ENCODE peak calls at places on chromosomes 12 and 14, in four cellular contexts. One of them, this sample, is unnamed.

GRCh38 chr14:89955022-89955414 is 488 bp upstream of the EFCAB11 start:
- DNase-seq in H1: no peak
- DNase-seq in HepG2: no peak
- DNase-seq in GM12878: no peak
- DNase-seq in this sample: no peak

GRCh38 chr12:123889848-123890535 is 82.6 kb downstream of the CCDC92 start:
- DNase-seq in H1: no peak
- DNase-seq in HepG2: no peak
- DNase-seq in GM12878: no peak
- DNase-seq in this sample: no peak

GRCh38 chr12:88884600-88884999 is 304.3 kb upstream of the KITLG start:
- DNase-seq in H1: no peak
- DNase-seq in HepG2: no peak
- DNase-seq in GM12878: peak; percentile 23
- DNase-seq in this sample: no peak

GRCh38 chr12:45291518-45291917 is 75.6 kb downstream of the ANO6 start:
- DNase-seq in H1: no peak
- DNase-seq in HepG2: no peak
- DNase-seq in GM12878: no peak
- DNase-seq in this sample: no peak

GRCh38 chr14:70698288-70698687 is 56.6 kb downstream of the TTC9 start:
- DNase-seq in H1: no peak
- DNase-seq in HepG2: peak; percentile 29
- DNase-seq in GM12878: no peak
- DNase-seq in this sample: no peak

GRCh38 chr12:6605425-6606330 is 1.5 kb downstream of the CHD4 start:
- DNase-seq in H1: peak; percentile 63
- DNase-seq in HepG2: no peak
- DNase-seq in GM12878: no peak
- DNase-seq in this sample: peak; percentile 45

GRCh38 chr12:29346764-29347421 is 34.1 kb downstream of the ERGIC2 start:
- DNase-seq in H1: no peak
- DNase-seq in HepG2: no peak
- DNase-seq in GM12878: no peak
- DNase-seq in this sample: no peak

GRCh38 chr14:88993946-88994345 is 169.5 kb downstream of the TTC8 start:
- DNase-seq in H1: no peak
- DNase-seq in HepG2: no peak
- DNase-seq in GM12878: no peak
- DNase-seq in this sample: no peak

GRCh38 chr12:27013606-27014084 is 539 bp downstream of the TM7SF3 start:
- DNase-seq in H1: no peak
- DNase-seq in HepG2: no peak
- DNase-seq in GM12878: no peak
- DNase-seq in this sample: no peak

GRCh38 chr14:76309572-76310551 is 66.1 kb upstream of the ESRRB start:
- DNase-seq in H1: peak; percentile 59
- DNase-seq in HepG2: no peak
- DNase-seq in GM12878: no peak
- DNase-seq in this sample: no peak

GRCh38 chr14:102282751-102283465 is 22.1 kb downstream of the MOK start:
- DNase-seq in H1: no peak
- DNase-seq in HepG2: no peak
- DNase-seq in GM12878: no peak
- DNase-seq in this sample: no peak

GRCh38 chr14:105383083-105383730 is 15.1 kb upstream of the TEX22 start:
- DNase-seq in H1: no peak
- DNase-seq in HepG2: no peak
- DNase-seq in GM12878: no peak
- DNase-seq in this sample: no peak

GRCh38 chr12:3751151-3752095 is 1.5 kb downstream of the CRACR2A start:
- DNase-seq in H1: peak; percentile 13
- DNase-seq in HepG2: no peak
- DNase-seq in GM12878: no peak
- DNase-seq in this sample: no peak

GRCh38 chr12:47458273-47458672 is 247.6 kb downstream of the RPAP3 start:
- DNase-seq in H1: no peak
- DNase-seq in HepG2: peak; percentile 73
- DNase-seq in GM12878: no peak
- DNase-seq in this sample: no peak

GRCh38 chr12:55965941-55966407 is at the start of gene PMEL:
- DNase-seq in H1: peak; percentile 64
- DNase-seq in HepG2: no peak
- DNase-seq in GM12878: no peak
- DNase-seq in this sample: peak; percentile 55

GRCh38 chr12:12195516-12195915 is 71.3 kb downstream of the LRP6 start:
- DNase-seq in H1: no peak
- DNase-seq in HepG2: no peak
- DNase-seq in GM12878: no peak
- DNase-seq in this sample: no peak

GRCh38 chr12:70983692-70984091 is 63.2 kb upstream of the PTPRR start:
- DNase-seq in H1: no peak
- DNase-seq in HepG2: no peak
- DNase-seq in GM12878: no peak
- DNase-seq in this sample: no peak

GRCh38 chr14:51462182-51462581 is 189.5 kb upstream of the FRMD6 start:
- DNase-seq in H1: no peak
- DNase-seq in HepG2: no peak
- DNase-seq in GM12878: no peak
- DNase-seq in this sample: no peak

GRCh38 chr12:53298154-53298553 is 1.3 kb upstream of the MYG1 start:
- DNase-seq in H1: no peak
- DNase-seq in HepG2: no peak
- DNase-seq in GM12878: no peak
- DNase-seq in this sample: no peak

GRCh38 chr12:12158858-12159257 is 88.1 kb downstream of the BCL2L14 start:
- DNase-seq in H1: no peak
- DNase-seq in HepG2: no peak
- DNase-seq in GM12878: no peak
- DNase-seq in this sample: no peak

GRCh38 chr12:18998343-18999270 is 130.9 kb upstream of the PLEKHA5 start:
- DNase-seq in H1: no peak
- DNase-seq in HepG2: no peak
- DNase-seq in GM12878: no peak
- DNase-seq in this sample: peak; percentile 50

GRCh38 chr14:67071506-67071905 is 117.7 kb upstream of the GARIN2 start:
- DNase-seq in H1: no peak
- DNase-seq in HepG2: no peak
- DNase-seq in GM12878: no peak
- DNase-seq in this sample: no peak

GRCh38 chr14:92215579-92215978 is 93.8 kb downstream of the CPSF2 start:
- DNase-seq in H1: no peak
- DNase-seq in HepG2: no peak
- DNase-seq in GM12878: no peak
- DNase-seq in this sample: no peak

GRCh38 chr12:62659457-62660295 is 193.1 kb downstream of the MON2 start:
- DNase-seq in H1: peak; percentile 56
- DNase-seq in HepG2: no peak
- DNase-seq in GM12878: no peak
- DNase-seq in this sample: no peak

GRCh38 chr12:122013792-122014590 is 7.7 kb upstream of the BCL7A start:
- DNase-seq in H1: no peak
- DNase-seq in HepG2: no peak
- DNase-seq in GM12878: no peak
- DNase-seq in this sample: no peak

GRCh38 chr12:57836442-57837375 is 9.8 kb downstream of the CTDSP2 start:
- DNase-seq in H1: no peak
- DNase-seq in HepG2: no peak
- DNase-seq in GM12878: no peak
- DNase-seq in this sample: no peak

GRCh38 chr14:50335989-50336391 is 23.9 kb downstream of the DMAC2L start:
- DNase-seq in H1: no peak
- DNase-seq in HepG2: no peak
- DNase-seq in GM12878: no peak
- DNase-seq in this sample: peak; percentile 80

GRCh38 chr12:132386926-132387497 is 57.6 kb upstream of the GALNT9 start:
- DNase-seq in H1: no peak
- DNase-seq in HepG2: no peak
- DNase-seq in GM12878: no peak
- DNase-seq in this sample: no peak

GRCh38 chr12:77847665-77848431 is 17.2 kb downstream of the NAV3 start:
- DNase-seq in H1: no peak
- DNase-seq in HepG2: no peak
- DNase-seq in GM12878: peak; percentile 26
- DNase-seq in this sample: no peak

GRCh38 chr14:57262117-57262516 is 6.6 kb downstream of the EXOC5 start:
- DNase-seq in H1: no peak
- DNase-seq in HepG2: no peak
- DNase-seq in GM12878: no peak
- DNase-seq in this sample: no peak

GRCh38 chr14:82398313-82398712 is 864.7 kb upstream of the SEL1L start:
- DNase-seq in H1: no peak
- DNase-seq in HepG2: no peak
- DNase-seq in GM12878: no peak
- DNase-seq in this sample: no peak

GRCh38 chr12:91704446-91704845 is 441.2 kb downstream of the BTG1 start:
- DNase-seq in H1: no peak
- DNase-seq in HepG2: no peak
- DNase-seq in GM12878: no peak
- DNase-seq in this sample: no peak

GRCh38 chr14:105467942-105468471 is 6.6 kb upstream of the CRIP2 start:
- DNase-seq in H1: no peak
- DNase-seq in HepG2: no peak
- DNase-seq in GM12878: no peak
- DNase-seq in this sample: no peak

GRCh38 chr12:6292606-6293005 is 17.9 kb upstream of the PLEKHG6 start:
- DNase-seq in H1: no peak
- DNase-seq in HepG2: peak; percentile 43
- DNase-seq in GM12878: no peak
- DNase-seq in this sample: no peak

GRCh38 chr12:115412821-115413220 is 728.8 kb upstream of the TBX3 start:
- DNase-seq in H1: no peak
- DNase-seq in HepG2: no peak
- DNase-seq in GM12878: no peak
- DNase-seq in this sample: no peak

GRCh38 chr12:49369723-49370145 is 2.5 kb downstream of the SPATS2 start:
- DNase-seq in H1: no peak
- DNase-seq in HepG2: peak; percentile 41
- DNase-seq in GM12878: peak; percentile 79
- DNase-seq in this sample: peak; percentile 44

GRCh38 chr12:6124411-6125151 is at the start of gene VWF:
- DNase-seq in H1: no peak
- DNase-seq in HepG2: no peak
- DNase-seq in GM12878: no peak
- DNase-seq in this sample: no peak

GRCh38 chr12:3135522-3136461 is 58.6 kb downstream of the TSPAN9 start:
- DNase-seq in H1: peak; percentile 63
- DNase-seq in HepG2: peak; percentile 73
- DNase-seq in GM12878: peak; percentile 20
- DNase-seq in this sample: peak; percentile 90

GRCh38 chr12:14773685-14774073 is 29.6 kb downstream of the WBP11 start:
- DNase-seq in H1: no peak
- DNase-seq in HepG2: no peak
- DNase-seq in GM12878: peak; percentile 48
- DNase-seq in this sample: peak; percentile 7

GRCh38 chr12:14772946-14773345 is 30.3 kb downstream of the WBP11 start:
- DNase-seq in H1: no peak
- DNase-seq in HepG2: no peak
- DNase-seq in GM12878: no peak
- DNase-seq in this sample: no peak

GRCh38 chr12:14770495-14771313 is 32.6 kb downstream of the WBP11 start:
- DNase-seq in H1: peak; percentile 96
- DNase-seq in HepG2: peak; percentile 91
- DNase-seq in GM12878: peak; percentile 97
- DNase-seq in this sample: peak; percentile 82

GRCh38 chr12:14769837-14770494 is 33.3 kb downstream of the WBP11 start:
- DNase-seq in H1: peak; percentile 91
- DNase-seq in HepG2: peak; percentile 83
- DNase-seq in GM12878: peak; percentile 84
- DNase-seq in this sample: peak; percentile 83

DNA sequence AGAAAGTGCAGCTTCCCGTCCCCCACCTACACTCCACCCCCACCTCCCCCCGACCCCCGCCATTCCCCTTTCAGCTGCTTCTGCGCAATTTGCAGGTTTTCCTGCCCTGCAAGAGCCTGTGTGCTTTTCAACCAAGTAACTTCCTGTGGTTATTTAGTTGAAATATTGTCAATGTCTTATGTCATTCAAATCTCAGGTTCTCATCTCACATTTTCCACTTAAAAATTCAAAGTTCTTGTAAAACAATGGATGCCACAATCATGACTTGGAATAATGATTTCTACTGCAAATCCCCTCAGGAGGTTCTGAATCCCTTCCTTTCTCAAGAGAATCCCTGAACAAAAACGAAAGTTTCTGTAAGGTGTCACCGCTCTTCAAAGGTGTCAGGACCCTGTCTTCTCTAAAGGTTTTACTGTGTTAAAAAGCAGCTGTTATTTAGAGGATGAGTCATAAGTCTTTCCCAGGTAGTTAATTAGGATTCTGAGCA is 31.6 kb downstream of the WBP11 start:
- DNase-seq in H1: no peak
- DNase-seq in HepG2: no peak
- DNase-seq in GM12878: peak; percentile 41
- DNase-seq in this sample: peak; percentile 25
- TF ChIP-seq TCF12 in H1: no peak
- TF ChIP-seq TCF12 in HepG2: no peak
- TF ChIP-seq TCF12 in GM12878: peak; percentile 18
- TF ChIP-seq TCF12 in this sample: no peak

GRCh38 chr12:52204095-52204930 is 12.5 kb upstream of the KRT80 start:
- DNase-seq in H1: no peak
- DNase-seq in HepG2: no peak
- DNase-seq in GM12878: no peak
- DNase-seq in this sample: no peak
- H3K4me2 ChIP-seq in H1: no peak overlapping the region
- H3K4me2 ChIP-seq in HepG2: no peak overlapping the region
- H3K4me2 ChIP-seq in GM12878: no peak overlapping the region
- H3K4me2 ChIP-seq in this sample: peak overlapping the region; percentile 10

GRCh38 chr12:127133675-127134335 is 1133.2 kb upstream of the TMEM132C start:
- DNase-seq in H1: peak; percentile 58
- DNase-seq in HepG2: no peak
- DNase-seq in GM12878: no peak
- DNase-seq in this sample: no peak
- TF ChIP-seq TCF12 in H1: peak; percentile 5
- TF ChIP-seq TCF12 in HepG2: no peak
- TF ChIP-seq TCF12 in GM12878: no peak
- TF ChIP-seq TCF12 in this sample: no peak

GRCh38 chr14:99664636-99665273 is 19.3 kb upstream of the CYP46A1 start:
- DNase-seq in H1: no peak
- DNase-seq in HepG2: peak; percentile 32
- DNase-seq in GM12878: no peak
- DNase-seq in this sample: no peak
- H3K4me2 ChIP-seq in H1: peak overlapping the region; percentile 19
- H3K4me2 ChIP-seq in HepG2: peak overlapping the region; percentile 37
- H3K4me2 ChIP-seq in GM12878: peak overlapping the region; percentile 64
- H3K4me2 ChIP-seq in this sample: no peak overlapping the region

This sample was measured in SK-N-SH.